ENCODE peak calls at places on chromosomes 7 and 10, in nine cellular contexts. One of them, this sample, is unnamed.

GRCh38 chr7:126700807-126701604 is 551.7 kb downstream of the GRM8 start:
- DNase-seq in dorsolateral prefrontal cortex: peak; percentile 48
- DNase-seq in Caco-2: no peak
- DNase-seq in HFF-Myc: peak; percentile 90
- DNase-seq in pancreas: no peak
- DNase-seq in heart right ventricle: no peak
- DNase-seq in AG10803: peak; percentile 90
- DNase-seq in stomach: no peak
- DNase-seq in astrocyte: peak; percentile 96
- DNase-seq in this sample: peak; percentile 53

GRCh38 chr10:5349362-5349761 is 15.4 kb upstream of the UCN3 start:
- DNase-seq in dorsolateral prefrontal cortex: no peak
- DNase-seq in Caco-2: no peak
- DNase-seq in HFF-Myc: no peak
- DNase-seq in pancreas: no peak
- DNase-seq in heart right ventricle: no peak
- DNase-seq in AG10803: no peak
- DNase-seq in stomach: no peak
- DNase-seq in astrocyte: no peak
- DNase-seq in this sample: no peak

GRCh38 chr10:88659725-88660592 is 4.3 kb upstream of the LIPF start:
- DNase-seq in dorsolateral prefrontal cortex: no peak
- DNase-seq in Caco-2: no peak
- DNase-seq in HFF-Myc: no peak
- DNase-seq in pancreas: no peak
- DNase-seq in heart right ventricle: no peak
- DNase-seq in AG10803: peak; percentile 9
- DNase-seq in stomach: no peak
- DNase-seq in astrocyte: peak; percentile 18
- DNase-seq in this sample: no peak

GRCh38 chr10:101545898-101546297 is 42.2 kb downstream of the POLL start:
- DNase-seq in dorsolateral prefrontal cortex: no peak
- DNase-seq in Caco-2: no peak
- DNase-seq in HFF-Myc: no peak
- DNase-seq in pancreas: no peak
- DNase-seq in heart right ventricle: no peak
- DNase-seq in AG10803: no peak
- DNase-seq in stomach: no peak
- DNase-seq in astrocyte: no peak
- DNase-seq in this sample: no peak

GRCh38 chr10:31770307-31770902 is 158.2 kb downstream of the ARHGAP12 start:
- DNase-seq in dorsolateral prefrontal cortex: no peak
- DNase-seq in Caco-2: no peak
- DNase-seq in HFF-Myc: no peak
- DNase-seq in pancreas: peak; percentile 49
- DNase-seq in heart right ventricle: no peak
- DNase-seq in AG10803: no peak
- DNase-seq in stomach: peak; percentile 61
- DNase-seq in astrocyte: no peak
- DNase-seq in this sample: no peak

GRCh38 chr7:22728416-22729029 is 1.5 kb downstream of the IL6 start:
- DNase-seq in dorsolateral prefrontal cortex: no peak
- DNase-seq in Caco-2: no peak
- DNase-seq in HFF-Myc: peak; percentile 54
- DNase-seq in pancreas: no peak
- DNase-seq in heart right ventricle: no peak
- DNase-seq in AG10803: peak; percentile 73
- DNase-seq in stomach: no peak
- DNase-seq in astrocyte: peak; percentile 50
- DNase-seq in this sample: no peak

GRCh38 chr7:17305387-17306171 is 7.1 kb downstream of the AHR start:
- DNase-seq in dorsolateral prefrontal cortex: no peak
- DNase-seq in Caco-2: no peak
- DNase-seq in HFF-Myc: no peak
- DNase-seq in pancreas: no peak
- DNase-seq in heart right ventricle: no peak
- DNase-seq in AG10803: peak; percentile 48
- DNase-seq in stomach: no peak
- DNase-seq in astrocyte: no peak
- DNase-seq in this sample: no peak

GRCh38 chr10:8211631-8212030 is 157.1 kb downstream of the GATA3 start:
- DNase-seq in dorsolateral prefrontal cortex: no peak
- DNase-seq in Caco-2: no peak
- DNase-seq in HFF-Myc: no peak
- DNase-seq in pancreas: no peak
- DNase-seq in heart right ventricle: no peak
- DNase-seq in AG10803: no peak
- DNase-seq in stomach: no peak
- DNase-seq in astrocyte: no peak
- DNase-seq in this sample: no peak

GRCh38 chr7:96933067-96933645 is 72.2 kb upstream of the DLX6 start:
- DNase-seq in dorsolateral prefrontal cortex: no peak
- DNase-seq in Caco-2: no peak
- DNase-seq in HFF-Myc: no peak
- DNase-seq in pancreas: no peak
- DNase-seq in heart right ventricle: no peak
- DNase-seq in AG10803: no peak
- DNase-seq in stomach: no peak
- DNase-seq in astrocyte: no peak
- DNase-seq in this sample: no peak

GRCh38 chr7:96942112-96942511 is 63.2 kb upstream of the DLX6 start:
- DNase-seq in dorsolateral prefrontal cortex: no peak
- DNase-seq in Caco-2: no peak
- DNase-seq in HFF-Myc: no peak
- DNase-seq in pancreas: no peak
- DNase-seq in heart right ventricle: no peak
- DNase-seq in AG10803: no peak
- DNase-seq in stomach: no peak
- DNase-seq in astrocyte: no peak
- DNase-seq in this sample: no peak

GRCh38 chr7:96931891-96932290 is 73.5 kb upstream of the DLX6 start:
- DNase-seq in dorsolateral prefrontal cortex: no peak
- DNase-seq in Caco-2: no peak
- DNase-seq in HFF-Myc: no peak
- DNase-seq in pancreas: no peak
- DNase-seq in heart right ventricle: no peak
- DNase-seq in AG10803: no peak
- DNase-seq in stomach: no peak
- DNase-seq in astrocyte: no peak
- DNase-seq in this sample: no peak

DNA sequence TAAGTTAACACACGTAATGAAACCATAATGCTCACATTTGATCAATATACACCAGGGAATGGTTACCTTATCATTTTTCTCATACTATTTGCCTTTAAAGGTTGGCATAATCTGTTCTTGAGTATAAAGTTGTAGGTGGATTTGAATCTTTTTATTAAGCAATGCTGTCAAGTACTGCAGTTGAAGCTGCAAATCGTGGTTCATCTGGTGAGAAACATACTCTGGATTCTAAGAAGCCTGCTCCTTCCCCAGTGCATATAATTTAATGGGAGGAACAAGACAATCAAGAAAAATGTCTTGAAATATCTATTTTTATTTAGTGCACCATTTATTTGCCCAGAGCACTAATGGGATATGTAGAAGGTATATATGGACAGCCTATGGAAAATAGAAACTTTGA is 68.7 kb upstream of the DLX6 start:
- DNase-seq in dorsolateral prefrontal cortex: no peak
- DNase-seq in Caco-2: no peak
- DNase-seq in HFF-Myc: no peak
- DNase-seq in pancreas: no peak
- DNase-seq in heart right ventricle: no peak
- DNase-seq in AG10803: no peak
- DNase-seq in stomach: no peak
- DNase-seq in astrocyte: no peak
- DNase-seq in this sample: no peak
- H3K4me3 ChIP-seq in dorsolateral prefrontal cortex: no peak overlapping the region
- H3K4me3 ChIP-seq in Caco-2: no peak overlapping the region
- H3K4me3 ChIP-seq in HFF-Myc: no peak overlapping the region
- H3K4me3 ChIP-seq in pancreas: no peak overlapping the region
- H3K4me3 ChIP-seq in heart right ventricle: no peak overlapping the region
- H3K4me3 ChIP-seq in AG10803: no peak overlapping the region
- H3K4me3 ChIP-seq in stomach: no peak overlapping the region
- H3K4me3 ChIP-seq in astrocyte: no peak overlapping the region
- H3K4me3 ChIP-seq in this sample: no peak overlapping the region

DNA sequence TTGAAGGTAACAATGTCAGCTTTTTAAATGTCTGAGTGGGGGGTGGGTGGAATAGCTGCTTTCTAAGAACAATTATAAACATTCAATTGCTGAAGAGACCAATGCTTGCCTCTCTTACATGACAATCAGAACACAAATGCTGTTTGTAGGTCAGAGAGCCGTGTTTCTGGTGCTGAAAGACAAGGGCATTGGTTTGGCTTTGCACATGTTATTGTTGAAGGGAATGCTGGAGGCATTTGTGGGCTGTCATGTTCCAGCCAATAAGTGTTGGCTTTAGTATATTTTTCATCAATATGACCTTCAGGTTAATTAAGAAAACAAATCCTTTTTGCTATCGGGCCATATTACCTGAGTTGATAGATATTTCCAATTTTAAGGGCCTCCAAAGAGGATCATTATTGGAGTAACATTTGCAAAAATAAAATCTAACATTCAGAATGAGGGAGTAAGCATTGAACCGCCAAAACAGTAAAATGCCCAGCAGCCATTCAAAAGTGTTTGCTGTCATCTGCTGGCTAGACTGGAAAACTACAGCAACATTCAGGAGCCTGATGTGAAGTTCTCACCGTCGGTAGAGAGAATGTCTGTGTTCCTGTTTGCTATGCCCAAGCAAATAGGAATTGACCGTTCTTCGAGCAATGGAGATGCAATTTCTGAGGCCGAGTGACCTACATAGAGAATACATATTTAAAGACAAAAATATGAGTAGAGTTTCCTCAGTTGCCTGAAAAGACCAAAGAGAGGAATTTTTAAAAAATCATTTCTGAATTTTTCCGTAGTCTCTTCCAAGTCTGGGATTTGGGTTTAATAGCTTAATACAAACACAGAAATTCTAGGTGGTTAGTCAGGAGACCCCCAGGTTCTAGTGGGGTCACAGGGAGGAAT is 118.9 kb downstream of the APBB1IP start:
- DNase-seq in dorsolateral prefrontal cortex: peak; percentile 36
- DNase-seq in Caco-2: no peak
- DNase-seq in HFF-Myc: peak; percentile 4
- DNase-seq in pancreas: peak; percentile 7
- DNase-seq in heart right ventricle: no peak
- DNase-seq in AG10803: peak; percentile 61
- DNase-seq in stomach: no peak
- DNase-seq in astrocyte: peak; percentile 39
- DNase-seq in this sample: no peak
- TF ChIP-seq CTCF in dorsolateral prefrontal cortex: peak; percentile 87
- TF ChIP-seq CTCF in Caco-2: peak; percentile 96
- TF ChIP-seq CTCF in HFF-Myc: peak; percentile 76
- TF ChIP-seq CTCF in pancreas: peak; percentile 33
- TF ChIP-seq CTCF in heart right ventricle: peak; percentile 79
- TF ChIP-seq CTCF in AG10803: peak; percentile 94
- TF ChIP-seq CTCF in stomach: peak; percentile 56
- TF ChIP-seq CTCF in astrocyte: peak; percentile 94
- TF ChIP-seq CTCF in this sample: peak; percentile 74

GRCh38 chr7:81187768-81188167 is 268.9 kb upstream of the SEMA3C start:
- DNase-seq in dorsolateral prefrontal cortex: no peak
- DNase-seq in Caco-2: no peak
- DNase-seq in HFF-Myc: no peak
- DNase-seq in pancreas: no peak
- DNase-seq in heart right ventricle: no peak
- DNase-seq in AG10803: peak; percentile 35
- DNase-seq in stomach: no peak
- DNase-seq in astrocyte: no peak
- DNase-seq in this sample: no peak

GRCh38 chr7:81195033-81195432 is 276.2 kb upstream of the SEMA3C start:
- DNase-seq in dorsolateral prefrontal cortex: no peak
- DNase-seq in Caco-2: no peak
- DNase-seq in HFF-Myc: no peak
- DNase-seq in pancreas: no peak
- DNase-seq in heart right ventricle: no peak
- DNase-seq in AG10803: no peak
- DNase-seq in stomach: no peak
- DNase-seq in astrocyte: peak; percentile 48
- DNase-seq in this sample: no peak

GRCh38 chr7:81186691-81187090 is 267.8 kb upstream of the SEMA3C start:
- DNase-seq in dorsolateral prefrontal cortex: no peak
- DNase-seq in Caco-2: no peak
- DNase-seq in HFF-Myc: no peak
- DNase-seq in pancreas: no peak
- DNase-seq in heart right ventricle: no peak
- DNase-seq in AG10803: peak; percentile 66
- DNase-seq in stomach: no peak
- DNase-seq in astrocyte: peak; percentile 73
- DNase-seq in this sample: no peak

DNA sequence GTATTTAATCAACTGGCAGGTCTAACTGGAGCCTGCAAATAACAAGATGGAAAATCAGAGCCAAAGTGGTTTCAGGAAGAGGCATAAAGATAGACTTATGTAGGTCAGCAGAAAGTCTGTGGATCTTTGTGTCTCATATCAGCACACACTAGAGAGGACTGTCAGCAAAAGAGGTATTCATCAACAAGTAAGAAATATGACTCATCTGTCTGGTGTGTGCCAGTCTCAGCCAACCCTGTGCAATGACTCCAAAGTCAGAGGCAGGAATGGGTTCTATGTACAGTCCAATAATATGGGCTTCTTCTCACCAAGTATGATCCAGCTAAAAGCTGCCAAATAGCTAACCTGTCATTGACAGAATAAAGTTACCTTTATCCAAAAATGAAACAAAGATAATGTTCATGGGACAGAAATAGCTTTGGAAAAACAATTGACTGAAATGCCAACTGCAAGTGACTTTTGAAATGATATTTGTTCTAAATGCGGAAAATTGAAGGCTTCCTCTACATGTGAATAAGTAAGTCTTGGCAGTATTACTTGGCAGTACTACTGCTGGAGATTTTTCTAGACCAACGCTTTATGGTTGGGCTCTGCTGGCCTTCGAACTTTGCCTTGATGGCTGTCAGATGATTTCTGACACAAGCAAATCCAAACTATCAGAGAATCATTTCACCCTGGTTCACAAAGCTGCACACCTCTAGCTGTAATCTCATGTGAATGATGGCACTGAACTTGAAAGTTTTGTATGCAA is 272.3 kb upstream of the SEMA3C start:
- DNase-seq in dorsolateral prefrontal cortex: no peak
- DNase-seq in Caco-2: no peak
- DNase-seq in HFF-Myc: no peak
- DNase-seq in pancreas: no peak
- DNase-seq in heart right ventricle: peak; percentile 10
- DNase-seq in AG10803: peak; percentile 56
- DNase-seq in stomach: no peak
- DNase-seq in astrocyte: peak; percentile 65
- DNase-seq in this sample: no peak
- H3K4me3 ChIP-seq in dorsolateral prefrontal cortex: no peak overlapping the region
- H3K4me3 ChIP-seq in Caco-2: no peak overlapping the region
- H3K4me3 ChIP-seq in HFF-Myc: no peak overlapping the region
- H3K4me3 ChIP-seq in pancreas: no peak overlapping the region
- H3K4me3 ChIP-seq in heart right ventricle: no peak overlapping the region
- H3K4me3 ChIP-seq in AG10803: no peak overlapping the region
- H3K4me3 ChIP-seq in stomach: no peak overlapping the region
- H3K4me3 ChIP-seq in astrocyte: no peak overlapping the region
- H3K4me3 ChIP-seq in this sample: no peak overlapping the region

DNA sequence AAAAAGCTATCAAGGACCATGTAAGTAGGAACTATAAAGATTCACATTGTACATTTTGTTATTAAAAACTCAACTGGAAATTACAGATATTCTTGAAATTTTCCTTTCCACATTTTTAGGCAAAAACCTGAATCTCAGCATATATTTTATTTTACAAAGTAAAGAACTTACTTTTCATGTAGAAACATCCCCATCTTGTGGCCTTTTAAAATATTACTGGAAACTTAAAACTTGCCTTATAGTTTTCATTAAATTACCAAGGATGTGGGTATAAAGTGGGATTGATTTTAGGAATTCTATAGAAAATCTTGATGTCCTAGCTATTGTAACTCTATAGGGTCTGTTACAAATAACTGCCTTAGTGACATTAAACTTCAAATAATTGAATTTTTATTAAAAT is 10.6 kb downstream of the DBF4 start:
- DNase-seq in dorsolateral prefrontal cortex: no peak
- DNase-seq in Caco-2: no peak
- DNase-seq in HFF-Myc: no peak
- DNase-seq in pancreas: no peak
- DNase-seq in heart right ventricle: no peak
- DNase-seq in AG10803: peak; percentile 61
- DNase-seq in stomach: no peak
- DNase-seq in astrocyte: peak; percentile 18
- DNase-seq in this sample: no peak
- TF ChIP-seq CTCF in dorsolateral prefrontal cortex: peak; percentile 47
- TF ChIP-seq CTCF in Caco-2: peak; percentile 55
- TF ChIP-seq CTCF in HFF-Myc: no peak
- TF ChIP-seq CTCF in pancreas: no peak
- TF ChIP-seq CTCF in heart right ventricle: peak; percentile 50
- TF ChIP-seq CTCF in AG10803: peak; percentile 57
- TF ChIP-seq CTCF in stomach: peak; percentile 35
- TF ChIP-seq CTCF in astrocyte: peak; percentile 33
- TF ChIP-seq CTCF in this sample: peak; percentile 32

This sample was measured in left lung.